ENCODE peak calls at places on chromosomes 13 and 19, in four cellular contexts. One of them, this sample, is unnamed.

GRCh38 chr19:35901854-35902661 is at the start of gene HCST:
- DNase-seq in Panc1: no peak
- DNase-seq in AG04450: no peak
- DNase-seq in A673: peak
- DNase-seq in this sample: no peak

GRCh38 chr13:39888865-39889810 is 233.7 kb downstream of the COG6 start:
- DNase-seq in Panc1: no peak
- DNase-seq in AG04450: no peak
- DNase-seq in A673: no peak
- DNase-seq in this sample: no peak

GRCh38 chr13:79654520-79654919 is 173.6 kb downstream of the NDFIP2 start:
- DNase-seq in A673: no peak
- DNase-seq in Panc1: no peak
- DNase-seq in AG04450: no peak
- DNase-seq in this sample: no peak

GRCh38 chr19:50676625-50677197 is 27.5 kb downstream of the C19orf81 start:
- DNase-seq in Panc1: no peak
- DNase-seq in AG04450: no peak
- DNase-seq in A673: no peak
- DNase-seq in this sample: no peak

GRCh38 chr19:55226788-55227187 is 1.8 kb downstream of the TMEM86B start:
- DNase-seq in Panc1: no peak
- DNase-seq in A673: no peak
- DNase-seq in AG04450: no peak
- DNase-seq in this sample: no peak

GRCh38 chr19:18675779-18676178 is 7.7 kb upstream of the CRTC1 start:
- DNase-seq in A673: peak
- DNase-seq in Panc1: no peak
- DNase-seq in AG04450: no peak
- DNase-seq in this sample: no peak

GRCh38 chr13:87235621-87236020 is 435.6 kb upstream of the SLITRK5 start:
- DNase-seq in AG04450: no peak
- DNase-seq in A673: no peak
- DNase-seq in Panc1: no peak
- DNase-seq in this sample: no peak

GRCh38 chr13:113915012-113915763 is 51.3 kb upstream of the GAS6 start:
- DNase-seq in A673: no peak
- DNase-seq in AG04450: no peak
- DNase-seq in Panc1: no peak
- DNase-seq in this sample: peak

GRCh38 chr13:34708914-34709313 is 233.2 kb upstream of the NBEA start:
- DNase-seq in Panc1: no peak
- DNase-seq in A673: no peak
- DNase-seq in AG04450: no peak
- DNase-seq in this sample: no peak

GRCh38 chr19:4568884-4569283 is 9.4 kb upstream of the SEMA6B start:
- DNase-seq in Panc1: no peak
- DNase-seq in A673: no peak
- DNase-seq in AG04450: no peak
- DNase-seq in this sample: no peak

GRCh38 chr13:113001251-113002140 is 32.5 kb downstream of the MCF2L start:
- DNase-seq in Panc1: no peak
- DNase-seq in A673: peak
- DNase-seq in AG04450: no peak
- DNase-seq in this sample: no peak

GRCh38 chr19:3708207-3708931 is at the start of gene TJP3:
- DNase-seq in A673: no peak
- DNase-seq in Panc1: no peak
- DNase-seq in AG04450: no peak
- DNase-seq in this sample: no peak

GRCh38 chr19:52102163-52102562 is 6.6 kb upstream of the ZNF841 start:
- DNase-seq in A673: no peak
- DNase-seq in AG04450: no peak
- DNase-seq in Panc1: no peak
- DNase-seq in this sample: no peak

GRCh38 chr13:38582133-38582532 is 104.7 kb upstream of the FREM2 start:
- DNase-seq in Panc1: peak
- DNase-seq in AG04450: no peak
- DNase-seq in A673: peak
- DNase-seq in this sample: no peak

GRCh38 chr13:39684531-39685137 is 29.2 kb downstream of the COG6 start:
- DNase-seq in A673: peak
- DNase-seq in Panc1: no peak
- DNase-seq in AG04450: no peak
- DNase-seq in this sample: no peak

GRCh38 chr13:42602910-42603309 is 29.0 kb downstream of the TNFSF11 start:
- DNase-seq in Panc1: no peak
- DNase-seq in AG04450: no peak
- DNase-seq in A673: no peak
- DNase-seq in this sample: no peak

GRCh38 chr19:52188822-52189744 is 769 bp upstream of the PPP2R1A start:
- DNase-seq in Panc1: no peak
- DNase-seq in AG04450: peak
- DNase-seq in A673: no peak
- DNase-seq in this sample: peak

GRCh38 chr13:20431080-20431479 is 94.6 kb downstream of the CRYL1 start:
- DNase-seq in A673: no peak
- DNase-seq in Panc1: no peak
- DNase-seq in AG04450: no peak
- DNase-seq in this sample: no peak

GRCh38 chr13:30438286-30438685 is 16.0 kb downstream of the UBE2L5 start:
- DNase-seq in A673: no peak
- DNase-seq in Panc1: no peak
- DNase-seq in AG04450: no peak
- DNase-seq in this sample: no peak

GRCh38 chr13:37966266-37966665 is 96.7 kb upstream of the TRPC4 start:
- DNase-seq in A673: no peak
- DNase-seq in AG04450: no peak
- DNase-seq in Panc1: no peak
- DNase-seq in this sample: no peak

GRCh38 chr19:48244289-48244688 is 11.4 kb downstream of the CARD8 start:
- DNase-seq in Panc1: no peak
- DNase-seq in AG04450: no peak
- DNase-seq in A673: peak
- DNase-seq in this sample: no peak

GRCh38 chr13:41465215-41465907 is 8.0 kb downstream of the RGCC start:
- DNase-seq in Panc1: no peak
- DNase-seq in AG04450: peak
- DNase-seq in A673: no peak
- DNase-seq in this sample: no peak

GRCh38 chr19:342801-343421 is 1.7 kb downstream of the MIER2 start:
- DNase-seq in AG04450: peak
- DNase-seq in A673: no peak
- DNase-seq in Panc1: no peak
- DNase-seq in this sample: no peak

GRCh38 chr19:58361900-58362271 is 665 bp downstream of the ZNF497 start:
- DNase-seq in Panc1: peak
- DNase-seq in A673: peak
- DNase-seq in AG04450: no peak
- DNase-seq in this sample: no peak

GRCh38 chr19:48415869-48416268 is 22.4 kb downstream of the GRIN2D start:
- DNase-seq in A673: no peak
- DNase-seq in Panc1: no peak
- DNase-seq in AG04450: no peak
- DNase-seq in this sample: no peak

GRCh38 chr13:109844396-109844795 is 58.0 kb upstream of the IRS2 start:
- DNase-seq in A673: no peak
- DNase-seq in Panc1: no peak
- DNase-seq in AG04450: peak
- DNase-seq in this sample: no peak

GRCh38 chr13:46552888-46553520 is at the start of gene LRCH1:
- DNase-seq in A673: peak
- DNase-seq in Panc1: no peak
- DNase-seq in AG04450: no peak
- DNase-seq in this sample: peak

GRCh38 chr13:31016342-31017325 is 84.2 kb downstream of the TEX26 start:
- DNase-seq in A673: peak
- DNase-seq in AG04450: no peak
- DNase-seq in Panc1: no peak
- DNase-seq in this sample: no peak

GRCh38 chr19:38384209-38385027 is 3.4 kb downstream of the GGN start:
- DNase-seq in Panc1: no peak
- DNase-seq in AG04450: no peak
- DNase-seq in A673: no peak
- DNase-seq in this sample: no peak

GRCh38 chr19:13795595-13796300 is 505 bp downstream of the ZSWIM4 start:
- DNase-seq in A673: no peak
- DNase-seq in Panc1: no peak
- DNase-seq in AG04450: no peak
- DNase-seq in this sample: no peak

GRCh38 chr13:97295279-97296182 is 73.4 kb downstream of the MBNL2 start:
- DNase-seq in AG04450: peak
- DNase-seq in Panc1: no peak
- DNase-seq in A673: no peak
- DNase-seq in this sample: no peak

GRCh38 chr19:30358821-30359580 is 13.2 kb upstream of the ZNF536 start:
- DNase-seq in A673: no peak
- DNase-seq in AG04450: no peak
- DNase-seq in Panc1: no peak
- DNase-seq in this sample: no peak

GRCh38 chr19:30361107-30361447 is 11.1 kb upstream of the ZNF536 start:
- DNase-seq in Panc1: no peak
- DNase-seq in A673: no peak
- DNase-seq in AG04450: no peak
- DNase-seq in this sample: no peak

GRCh38 chr19:30359936-30360335 is 12.2 kb upstream of the ZNF536 start:
- DNase-seq in AG04450: no peak
- DNase-seq in A673: no peak
- DNase-seq in Panc1: no peak
- DNase-seq in this sample: peak

GRCh38 chr19:30361721-30362120 is 10.5 kb upstream of the ZNF536 start:
- DNase-seq in Panc1: no peak
- DNase-seq in A673: no peak
- DNase-seq in AG04450: no peak
- DNase-seq in this sample: no peak

DNA sequence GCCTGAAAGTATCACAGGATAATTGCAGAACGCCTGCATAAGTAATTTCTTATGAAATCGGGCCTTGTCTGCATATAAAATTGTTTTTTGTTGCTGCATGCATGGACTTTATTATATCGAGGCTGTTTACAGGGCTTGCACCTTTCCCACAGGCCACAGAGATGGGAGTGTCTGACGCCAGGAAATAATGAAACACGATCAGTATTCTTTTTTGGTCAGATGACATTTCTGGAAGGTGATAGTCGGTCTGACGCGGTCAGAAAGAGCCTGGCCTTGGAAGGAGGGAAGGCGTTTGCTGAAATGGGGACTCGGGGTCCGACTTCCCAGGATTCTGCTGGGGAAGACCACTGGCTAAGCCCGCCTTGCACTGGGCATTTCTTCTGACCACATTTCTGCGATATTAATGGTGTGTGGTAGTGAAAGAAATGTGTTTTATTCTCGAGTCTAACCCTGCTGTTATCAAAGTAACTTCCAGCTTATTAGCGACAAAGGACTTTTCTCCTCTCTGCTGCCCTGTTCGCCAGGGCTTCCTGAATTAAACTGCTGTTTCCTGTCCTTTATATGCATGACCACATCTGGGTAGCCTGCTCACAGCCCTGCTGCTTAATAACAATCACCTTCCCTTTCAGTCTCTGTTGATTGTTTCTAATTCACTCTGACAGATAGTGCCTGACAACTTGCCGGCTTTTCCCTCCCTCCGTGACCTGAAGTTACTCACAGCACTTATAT is 11.6 kb upstream of the ZNF536 start:
- DNase-seq in Panc1: no peak
- DNase-seq in A673: peak
- DNase-seq in AG04450: no peak
- DNase-seq in this sample: no peak
- H3K27ac ChIP-seq in Panc1: no peak
- H3K27ac ChIP-seq in A673: no peak
- H3K27ac ChIP-seq in AG04450: no peak
- H3K27ac ChIP-seq in this sample: no peak

GRCh38 chr19:31127132-31127967 is 221.9 kb downstream of the TSHZ3 start:
- DNase-seq in AG04450: peak
- DNase-seq in A673: peak
- DNase-seq in Panc1: peak
- DNase-seq in this sample: no peak
- H3K27ac ChIP-seq in AG04450: peak
- H3K27ac ChIP-seq in A673: no peak
- H3K27ac ChIP-seq in Panc1: peak
- H3K27ac ChIP-seq in this sample: no peak

DNA sequence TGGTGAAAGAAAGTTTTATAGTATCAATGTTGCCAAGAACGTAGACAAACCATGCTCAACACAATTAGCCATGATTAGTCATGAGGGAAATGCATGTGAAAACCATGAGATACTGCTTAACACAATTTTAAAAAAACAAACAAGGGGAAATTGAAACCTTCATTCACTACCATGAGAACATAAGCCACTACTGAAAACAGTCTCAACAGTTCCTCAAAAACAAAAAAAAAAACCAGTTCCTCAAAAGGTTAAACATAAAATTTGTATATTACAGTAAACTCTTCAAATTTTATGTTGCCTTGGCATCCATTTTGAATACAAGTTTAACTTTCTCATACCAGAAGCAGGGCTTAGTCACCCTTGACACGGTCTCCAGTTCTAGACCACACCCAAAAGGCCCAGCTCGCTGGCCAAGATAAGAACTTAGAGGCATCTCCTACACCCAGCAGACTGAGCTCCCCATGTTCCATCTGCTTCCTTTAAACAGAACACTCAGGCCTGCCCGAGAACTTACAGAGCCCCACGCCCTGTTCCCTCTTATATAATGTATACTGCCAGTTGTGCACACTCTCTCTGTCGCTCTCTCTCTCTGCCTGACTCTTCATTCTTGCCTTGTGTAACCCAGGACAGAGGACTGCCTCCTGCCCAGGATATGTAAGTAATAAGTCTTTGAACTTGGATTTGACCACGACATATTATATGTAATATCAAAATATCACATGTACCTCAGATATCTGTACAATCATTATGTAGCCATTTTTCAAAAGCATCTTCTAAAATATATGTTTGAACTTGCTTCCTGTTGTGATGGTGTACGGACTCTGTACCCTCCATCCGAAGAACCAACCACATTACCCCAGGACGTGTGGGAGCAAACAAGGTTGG is 67.4 kb downstream of the STK24 start:
- DNase-seq in A673: no peak
- DNase-seq in AG04450: peak
- DNase-seq in Panc1: no peak
- DNase-seq in this sample: no peak
- H3K27ac ChIP-seq in A673: no peak
- H3K27ac ChIP-seq in AG04450: peak
- H3K27ac ChIP-seq in Panc1: peak
- H3K27ac ChIP-seq in this sample: peak

GRCh38 chr13:85833938-85834337 is 34.7 kb upstream of the SLITRK6 start:
- DNase-seq in AG04450: no peak
- DNase-seq in A673: no peak
- DNase-seq in Panc1: no peak
- DNase-seq in this sample: no peak
- H3K27ac ChIP-seq in AG04450: no peak
- H3K27ac ChIP-seq in A673: no peak
- H3K27ac ChIP-seq in Panc1: no peak
- H3K27ac ChIP-seq in this sample: no peak

GRCh38 chr13:33258437-33259193 is 26.9 kb downstream of the STARD13 start:
- DNase-seq in AG04450: no peak
- DNase-seq in A673: no peak
- DNase-seq in Panc1: no peak
- DNase-seq in this sample: no peak
- H3K27ac ChIP-seq in AG04450: no peak
- H3K27ac ChIP-seq in A673: peak
- H3K27ac ChIP-seq in Panc1: no peak
- H3K27ac ChIP-seq in this sample: peak

This sample was measured in suprapubic skin.